ENCODE peak calls at places on chromosomes 11 and 22, in ten cellular contexts. J, W, S, H, U, C, G, V, X and Y are unnamed samples.

GRCh38 chr11:17743808-17744119 is 9.2 kb downstream of the KCNC1 start:
- DNase-seq in S (no peak), H (no peak), J (no peak), W (no peak), G (no peak), V (no peak), X (no peak), U (no peak), C (no peak), Y (no peak)

GRCh38 chr11:34827239-34827638 is 88.9 kb downstream of the APIP start:
- DNase-seq in H (no peak), W (no peak), C (no peak), J (no peak), X (no peak), U (no peak), S (no peak), G (no peak), V (no peak), Y (peak; percentile 20)

GRCh38 chr11:108223449-108224149 is 732 bp downstream of the ATM start:
- DNase-seq in C (peak; percentile 49), S (no peak), G (no peak), U (no peak), V (no peak), W (no peak), J (no peak), H (no peak), X (no peak), Y (peak; percentile 32)

GRCh38 chr11:47055534-47055933 is 119.0 kb downstream of the CSTPP1 start:
- DNase-seq in V (no peak), C (no peak), U (no peak), S (no peak), G (no peak), X (no peak), J (no peak), H (no peak), W (no peak), Y (no peak)

GRCh38 chr11:84819128-84819527 is 808.0 kb downstream of the DLG2 start:
- DNase-seq in S (no peak), J (no peak), C (peak; percentile 36), X (no peak), H (no peak), U (no peak), G (no peak), W (no peak), V (no peak), Y (no peak)

GRCh38 chr11:1774886-1775285 is 11.2 kb upstream of the CTSD start:
- DNase-seq in U (no peak), S (no peak), C (no peak), X (peak; percentile 24), V (no peak), G (no peak), H (no peak), W (no peak), J (no peak), Y (no peak)

GRCh38 chr11:38788591-38788990 is 2190.6 kb upstream of the RAG2 start:
- DNase-seq in W (no peak), J (no peak), G (no peak), V (no peak), C (peak; percentile 72), U (no peak), S (no peak), H (no peak), X (no peak), Y (no peak)

GRCh38 chr22:20080445-20080775 is 369 bp downstream of the DGCR8 start:
- DNase-seq in V (peak; percentile 91), J (peak; percentile 77), G (peak; percentile 65), U (peak; percentile 75), W (no peak), X (peak; percentile 81), C (peak; percentile 45), H (no peak), S (peak; percentile 50), Y (peak; percentile 87)

GRCh38 chr22:39070186-39070585 is 6.9 kb upstream of the APOBEC3G start:
- DNase-seq in V (no peak), H (no peak), C (no peak), U (no peak), X (no peak), W (no peak), G (no peak), J (no peak), S (no peak), Y (no peak)

GRCh38 chr11:67119577-67120391 is 721 bp downstream of the KDM2A start:
- DNase-seq in G (peak; percentile 56), V (peak; percentile 56), S (peak; percentile 19), W (no peak), U (peak; percentile 51), C (peak; percentile 21), X (no peak), J (peak; percentile 40), H (no peak), Y (peak; percentile 37)

GRCh38 chr11:96199563-96200025 is 143.4 kb downstream of the MAML2 start:
- DNase-seq in U (no peak), C (peak; percentile 99), H (no peak), S (no peak), J (no peak), V (no peak), X (no peak), G (no peak), W (no peak), Y (no peak)

GRCh38 chr11:100972046-100972445 is 157.6 kb downstream of the PGR start:
- DNase-seq in W (no peak), S (no peak), H (no peak), U (no peak), G (no peak), J (no peak), C (no peak), V (no peak), X (no peak), Y (no peak)

GRCh38 chr11:116960916-116961315 is 123.5 kb upstream of the APOA1 start:
- DNase-seq in H (no peak), X (peak; percentile 64), J (no peak), S (no peak), G (no peak), U (no peak), C (peak; percentile 63), W (no peak), V (no peak), Y (no peak)

GRCh38 chr11:44453871-44454270 is 111.6 kb upstream of the CD82 start:
- DNase-seq in S (no peak), H (peak; percentile 29), J (no peak), V (no peak), X (no peak), U (no peak), G (no peak), C (no peak), W (no peak), Y (no peak)

DNA sequence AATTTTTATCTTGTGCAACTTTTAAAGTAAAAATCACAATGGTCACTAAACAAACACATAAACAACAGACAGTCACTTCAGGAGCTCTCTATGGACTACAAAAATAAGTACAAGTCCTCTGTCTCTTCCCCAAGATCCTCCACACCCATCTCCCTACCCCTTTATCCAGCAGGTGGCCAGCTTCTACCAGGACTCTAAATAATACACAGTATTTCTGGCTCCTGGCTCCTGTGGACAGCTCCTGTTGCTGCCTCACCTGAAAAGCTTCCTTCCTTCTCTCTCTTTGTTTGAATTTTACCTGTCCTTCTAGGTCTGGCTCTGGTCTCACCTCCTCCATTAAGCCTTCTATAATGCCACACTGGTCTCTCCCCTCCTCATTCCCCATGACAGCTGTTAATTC is 86.1 kb downstream of the CLPB start:
- DNase-seq in G (no peak), X (no peak), J (no peak), W (no peak), S (no peak), U (no peak), H (no peak), V (no peak), C (no peak), Y (no peak)
- TF ChIP-seq CTCF in G (no peak), X (no peak), J (peak; percentile 34), W (no peak), S (no peak), U (no peak), H (no peak), V (no peak), C (no peak), Y (no peak)

DNA sequence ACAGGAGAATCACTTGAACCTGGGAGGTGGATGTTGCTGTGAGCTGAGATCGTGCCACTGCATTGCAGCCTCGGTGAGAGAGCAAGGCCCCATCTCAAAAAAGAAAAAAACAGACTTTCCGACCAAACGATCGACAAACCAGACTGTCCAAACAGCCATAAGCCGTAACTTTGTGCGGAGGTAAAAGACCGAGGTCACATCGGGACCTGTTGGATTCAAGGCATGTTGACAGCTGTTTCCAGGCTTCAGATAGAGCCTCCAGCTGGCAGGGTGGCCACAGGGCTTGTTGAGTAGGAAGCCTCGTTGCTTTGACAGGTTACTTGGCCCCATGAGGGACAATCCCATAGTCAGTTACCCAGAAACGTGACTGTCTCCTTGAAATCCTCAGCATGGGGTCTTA is 22.2 kb downstream of the PPARA start:
- DNase-seq in W (no peak), C (no peak), G (no peak), J (no peak), H (no peak), S (no peak), U (no peak), V (no peak), X (peak; percentile 13), Y (no peak)
- TF ChIP-seq CTCF in W (no peak), C (no peak), G (no peak), J (no peak), H (no peak), S (no peak), U (no peak), V (no peak), X (no peak), Y (no peak)

GRCh38 chr11:75399344-75400109 is at the start of gene RPS3:
- DNase-seq in V (peak; percentile 93), S (peak; percentile 93), X (peak; percentile 95), W (peak; percentile 75), C (peak; percentile 92), J (peak; percentile 93), G (peak; percentile 88), H (peak; percentile 93), U (peak; percentile 87), Y (peak; percentile 93)
- TF ChIP-seq CTCF in V (peak; percentile 30), S (peak; percentile 28), X (no peak), W (no peak), C (no peak), J (peak; percentile 19), G (no peak), H (no peak), U (no peak), Y (peak; percentile 13)

GRCh38 chr11:20360650-20361049 is 2.9 kb upstream of the HTATIP2 start:
- DNase-seq in J (no peak), S (peak; percentile 24), V (no peak), W (no peak), H (no peak), G (no peak), X (no peak), U (no peak), C (peak; percentile 52), Y (no peak)

GRCh38 chr11:20363149-20363499 is 390 bp upstream of the HTATIP2 start:
- DNase-seq in U (no peak), X (no peak), W (no peak), J (no peak), H (no peak), G (no peak), S (no peak), V (no peak), C (no peak), Y (no peak)

GRCh38 chr11:20364412-20364792 is 888 bp downstream of the HTATIP2 start:
- DNase-seq in C (no peak), J (no peak), G (no peak), W (no peak), U (no peak), S (no peak), V (peak; percentile 30), H (no peak), X (no peak), Y (no peak)

GRCh38 chr11:20363500-20364411 is at the start of gene HTATIP2:
- DNase-seq in G (peak; percentile 37), J (peak; percentile 45), S (peak; percentile 68), W (no peak), U (peak; percentile 58), H (peak; percentile 81), C (peak; percentile 63), V (peak; percentile 83), X (peak; percentile 82), Y (peak; percentile 84)

GRCh38 chr11:20362481-20362880 is 1.0 kb upstream of the HTATIP2 start:
- DNase-seq in U (no peak), V (no peak), S (no peak), H (no peak), J (no peak), X (no peak), W (no peak), C (no peak), G (no peak), Y (no peak)
- TF ChIP-seq CTCF in U (no peak), V (no peak), S (no peak), H (no peak), J (no peak), X (no peak), W (no peak), C (no peak), G (no peak), Y (no peak)